ENCODE peak calls at places on chromosomes 3 and 15, in nine cellular contexts. T, Q, S, J, G, V, C, M and E are unnamed samples.

GRCh38 chr3:195574497-195575304 is 9.0 kb downstream of the APOD start:
- DNase-seq in T (no peak), Q (no peak), S (no peak), J (no peak), G (no peak), V (no peak), C (no peak), M (no peak), E (no peak)

GRCh38 chr3:138862924-138863775 is 28.4 kb upstream of the PIK3CB start:
- DNase-seq in T (peak), Q (peak), S (peak), J (no peak), G (no peak), V (no peak), C (no peak), M (no peak), E (no peak)

GRCh38 chr3:177348974-177349373 is 151.7 kb upstream of the TBL1XR1 start:
- DNase-seq in T (no peak), Q (no peak), S (no peak), J (no peak), G (no peak), V (no peak), C (no peak), M (no peak), E (no peak)

GRCh38 chr3:123586131-123586530 is 1.3 kb upstream of the HACD2 start:
- DNase-seq in T (peak), Q (peak), S (peak), J (peak), G (no peak), V (no peak), C (peak), M (peak), E (no peak)

GRCh38 chr3:175266478-175266877 is 407.3 kb downstream of the NAALADL2 start:
- DNase-seq in T (no peak), Q (no peak), S (no peak), J (no peak), G (no peak), V (no peak), C (no peak), M (no peak), E (no peak)

GRCh38 chr3:96012941-96013340 is 801.5 kb upstream of the EPHA6 start:
- DNase-seq in T (no peak), Q (no peak), S (no peak), J (no peak), G (no peak), V (no peak), C (no peak), M (no peak), E (no peak)

GRCh38 chr15:63491979-63492378 is 12.4 kb upstream of the USP3 start:
- DNase-seq in T (no peak), Q (no peak), S (no peak), J (no peak), G (no peak), V (no peak), C (no peak), M (no peak), E (no peak)

GRCh38 chr3:150296123-150296750 is 111.9 kb upstream of the TSC22D2 start:
- DNase-seq in T (no peak), Q (no peak), S (no peak), J (no peak), G (no peak), V (no peak), C (no peak), M (no peak), E (no peak)

GRCh38 chr15:74134387-74135027 is 4.1 kb downstream of the ISLR2 start:
- DNase-seq in T (peak), Q (no peak), S (no peak), J (no peak), G (no peak), V (no peak), C (no peak), M (no peak), E (no peak)

GRCh38 chr15:79849789-79850188 is 47.0 kb downstream of the MTHFS start:
- DNase-seq in T (no peak), Q (peak), S (no peak), J (no peak), G (no peak), V (no peak), C (no peak), M (no peak), E (no peak)

GRCh38 chr3:178275793-178276192 is 260.4 kb upstream of the KCNMB2 start:
- DNase-seq in T (no peak), Q (no peak), S (no peak), J (no peak), G (no peak), V (no peak), C (no peak), M (no peak), E (no peak)

GRCh38 chr3:13079510-13079909 is 6.3 kb upstream of the IQSEC1 start:
- DNase-seq in T (no peak), Q (no peak), S (no peak), J (no peak), G (no peak), V (no peak), C (no peak), M (no peak), E (no peak)